ENCODE peak calls at places on chromosomes 12 and 14, in four cellular contexts. L is ascending aorta, J is tibial artery, T is Peyer's patch. I is an unnamed sample. For H3K9me3, the result is how much of the 10 kb centered on the place peaks cover.

GRCh38 chr12:90593596-90594290 is 361.2 kb downstream of the CCER1 start:
- DNase-seq in T (no peak), L (no peak), J (no peak), I (no peak)

GRCh38 chr12:53145383-53145782 is 35.1 kb upstream of the ZNF740 start:
- DNase-seq in T (no peak), J (no peak), L (no peak), I (no peak)

GRCh38 chr12:69570545-69571399 is 14.5 kb upstream of the CCT2 start:
- DNase-seq in T (peak), J (no peak), L (no peak), I (no peak)

GRCh38 chr12:57016348-57016747 is at the start of gene TAC3:
- DNase-seq in L (no peak), J (no peak), T (no peak), I (no peak)

GRCh38 chr14:53510281-53510912 is 357.3 kb upstream of the DDHD1 start:
- DNase-seq in J (no peak), T (no peak), L (no peak), I (no peak)

GRCh38 chr14:34676516-34677211 is 37.7 kb downstream of the CFL2 start:
- DNase-seq in L (no peak), T (no peak), J (no peak), I (no peak)

GRCh38 chr12:92226036-92226661 is 80.5 kb upstream of the BTG1 start:
- DNase-seq in L (no peak), J (no peak), T (no peak), I (no peak)

GRCh38 chr12:71607494-71608330 is 55.9 kb downstream of the ZFC3H1 start:
- DNase-seq in J (no peak), T (no peak), L (no peak), I (no peak)

GRCh38 chr14:78446807-78447206 is 276.6 kb downstream of the NRXN3 start:
- DNase-seq in L (no peak), J (no peak), T (no peak), I (no peak)

GRCh38 chr14:92755495-92755894 is 7.1 kb upstream of the LGMN start:
- DNase-seq in T (no peak), L (no peak), J (no peak), I (no peak)

GRCh38 chr12:78392918-78393317 is 471.7 kb upstream of the SYT1 start:
- DNase-seq in J (no peak), L (no peak), T (no peak), I (no peak)

GRCh38 chr14:104723651-104724406 is at the start of gene ADSS1:
- DNase-seq in J (peak), T (peak), L (no peak), I (no peak)

GRCh38 chr12:71780207-71780822 is 25.7 kb downstream of the RAB21 start:
- DNase-seq in L (no peak), J (no peak), T (no peak), I (no peak)

GRCh38 chr14:100539319-100539645 is 47.9 kb downstream of the BEGAIN start:
- DNase-seq in T (no peak), L (no peak), J (no peak), I (no peak)

GRCh38 chr14:52650774-52651173 is 44.6 kb downstream of the ERO1A start:
- DNase-seq in L (no peak), T (no peak), J (no peak), I (no peak)

GRCh38 chr12:31204995-31205582 is 120.9 kb downstream of the SINHCAF start:
- DNase-seq in T (no peak), J (no peak), L (no peak), I (no peak)

GRCh38 chr14:50056457-50056856 is 59.9 kb downstream of the VCPKMT start:
- DNase-seq in T (no peak), J (no peak), L (no peak), I (no peak)

GRCh38 chr12:113467514-113468364 is 3.9 kb downstream of the LHX5 start:
- DNase-seq in T (no peak), J (no peak), L (no peak), I (no peak)

GRCh38 chr14:103576371-103577024 is 13.7 kb downstream of the COA8 start:
- DNase-seq in L (peak), T (peak), J (peak), I (peak)

GRCh38 chr12:12088761-12089160 is 18.0 kb downstream of the BCL2L14 start:
- DNase-seq in L (no peak), J (no peak), T (no peak), I (no peak)

GRCh38 chr14:46580941-46581671 is 70.5 kb downstream of the RPL10L start:
- DNase-seq in L (no peak), J (no peak), T (no peak), I (no peak)

GRCh38 chr14:92951261-92951660 is 28.3 kb downstream of the CHGA start:
- DNase-seq in L (no peak), J (no peak), T (no peak), I (no peak)

GRCh38 chr14:102370305-102370809 is 7.6 kb downstream of the TECPR2 start:
- DNase-seq in L (no peak), J (no peak), T (no peak), I (no peak)

GRCh38 chr12:122064034-122064777 is 14.3 kb upstream of the MLXIP start:
- DNase-seq in T (peak), L (no peak), J (peak), I (peak)

GRCh38 chr12:104976703-104977102 is 9.4 kb upstream of the NOPCHAP1 start:
- DNase-seq in T (no peak), L (no peak), J (no peak), I (no peak)

GRCh38 chr14:58082011-58082410 is 70.0 kb downstream of the ARMH4 start:
- DNase-seq in L (no peak), T (no peak), J (no peak), I (no peak)

GRCh38 chr14:68951800-68952540 is 27.1 kb downstream of the ACTN1 start:
- DNase-seq in T (no peak), L (no peak), J (no peak), I (no peak)

GRCh38 chr14:70600382-70601157 is at the start of gene MED6:
- DNase-seq in J (peak), L (peak), T (peak), I (peak)

DNA sequence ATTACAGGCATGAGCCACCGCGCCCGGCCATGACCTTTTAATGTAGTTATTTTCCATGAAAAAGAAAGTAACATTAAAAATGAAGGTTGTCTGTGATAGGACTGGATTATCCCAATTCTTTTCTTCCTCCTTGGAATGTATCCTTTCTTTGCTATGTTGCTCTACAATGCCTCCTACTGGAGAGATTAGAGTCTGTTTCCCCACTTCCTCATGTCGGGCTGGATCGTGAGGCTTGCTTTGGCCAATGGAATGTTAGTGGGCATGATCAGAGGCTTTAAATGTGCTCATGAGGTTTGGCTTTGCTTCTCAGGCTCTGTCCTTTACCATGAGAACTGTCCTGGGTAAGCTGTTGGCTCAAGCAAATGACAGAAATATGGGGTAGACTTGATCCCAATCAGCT is 34.7 kb upstream of the SOCS2 start:
- DNase-seq in L (no peak), T (no peak), J (no peak), I (no peak)
- TF ChIP-seq CTCF in L (no peak), T (no peak), J (no peak), I (no peak)

GRCh38 chr12:58745348-58746125 is 174.8 kb downstream of the LRIG3 start:
- DNase-seq in T (no peak), J (no peak), L (no peak), I (no peak)
- H3K27ac ChIP-seq in T (no peak), J (no peak), L (no peak), I (no peak)

GRCh38 chr12:130582286-130582685 is 133.8 kb downstream of the RIMBP2 start:
- DNase-seq in J (no peak), L (no peak), T (no peak), I (no peak)
- H3K9me3 ChIP-seq in J (under half), L (under half), T (under half), I (under half)

DNA sequence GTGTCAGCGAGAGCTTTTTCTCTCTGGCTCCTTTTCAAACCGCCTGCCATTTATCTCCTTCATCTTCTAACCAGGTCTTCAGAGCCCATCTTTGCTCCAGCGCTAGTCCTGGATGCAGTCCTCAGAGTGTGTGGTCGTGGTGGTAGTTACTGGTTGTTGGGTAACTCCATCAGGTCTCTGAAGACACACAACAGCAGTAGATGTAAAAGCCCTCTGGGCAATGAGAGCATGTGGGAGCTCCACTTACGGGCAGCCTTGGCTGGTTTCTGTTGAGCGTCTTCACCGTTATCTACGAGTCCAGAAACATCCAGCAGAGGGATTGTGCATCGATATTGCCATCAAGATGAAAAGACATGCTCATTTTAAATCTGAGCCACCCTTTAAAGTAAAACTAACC is 61.2 kb downstream of the FBXL14 start:
- DNase-seq in J (no peak), T (no peak), L (no peak), I (no peak)
- TF ChIP-seq CTCF in J (no peak), T (no peak), L (no peak), I (no peak)

GRCh38 chr12:124453419-124454351 is 113.7 kb downstream of the NCOR2 start:
- DNase-seq in L (peak), J (peak), T (peak), I (peak)
- H3K27ac ChIP-seq in L (peak), J (peak), T (peak), I (peak)

GRCh38 chr14:60684203-60684602 is 34.9 kb upstream of the SIX1 start:
- DNase-seq in T (no peak), L (no peak), J (no peak), I (no peak)
- H3K9me3 ChIP-seq in T (under half), L (under half), J (under half), I (under half)